ENCODE peak calls at places on chromosome 13, in six cellular contexts. V is ovary, F is choroid plexus epithelial cell, E is fibroblast of villous mesenchyme, C is breast epithelium, Y is HFF-Myc. Q is an unnamed sample.

GRCh38 chr13:76852991-76853390 is 33.2 kb downstream of the KCTD12 start:
- DNase-seq in V (no peak), F (peak; percentile 67), E (peak; percentile 48), C (no peak), Y (no peak), Q (peak; percentile 36)

GRCh38 chr13:100108913-100109507 is 20.1 kb downstream of the PCCA start:
- DNase-seq in V (no peak), F (no peak), E (no peak), C (no peak), Y (no peak), Q (no peak)

GRCh38 chr13:97223711-97224461 is 1.8 kb downstream of the MBNL2 start:
- DNase-seq in V (peak; percentile 49), F (peak; percentile 97), E (peak; percentile 97), C (no peak), Y (peak; percentile 74), Q (peak; percentile 96)

GRCh38 chr13:75418997-75419396 is 63.0 kb downstream of the TBC1D4 start:
- DNase-seq in V (no peak), F (peak; percentile 72), E (peak; percentile 66), C (no peak), Y (no peak), Q (no peak)

GRCh38 chr13:48873081-48873480 is 102.6 kb upstream of the FNDC3A start:
- DNase-seq in V (no peak), F (no peak), E (peak; percentile 51), C (no peak), Y (no peak), Q (no peak)

GRCh38 chr13:92530364-92530763 is 696.2 kb upstream of the GPC6 start:
- DNase-seq in V (no peak), F (peak; percentile 60), E (no peak), C (no peak), Y (no peak), Q (no peak)

GRCh38 chr13:51804295-51805172 is 571 bp upstream of the DHRS12 start:
- DNase-seq in V (peak; percentile 68), F (no peak), E (no peak), C (no peak), Y (no peak), Q (no peak)

GRCh38 chr13:113358653-113359052 is 5.3 kb downstream of the GRTP1 start:
- DNase-seq in V (no peak), F (no peak), E (no peak), C (no peak), Y (no peak), Q (no peak)

GRCh38 chr13:94784066-94784465 is 71.7 kb upstream of the SOX21 start:
- DNase-seq in V (no peak), F (peak; percentile 13), E (peak; percentile 4), C (no peak), Y (no peak), Q (peak; percentile 50)

GRCh38 chr13:65959305-65959704 is 1270.8 kb downstream of the PCDH9 start:
- DNase-seq in V (no peak), F (no peak), E (peak; percentile 4), C (no peak), Y (no peak), Q (no peak)

GRCh38 chr13:27770809-27771208 is 21.5 kb upstream of the GSX1 start:
- DNase-seq in V (no peak), F (peak; percentile 44), E (peak; percentile 12), C (no peak), Y (peak; percentile 9), Q (no peak)
- TF ChIP-seq CTCF in V (no peak), F (peak; percentile 65), E (peak; percentile 45), C (no peak), Y (peak; percentile 52), Q (peak; percentile 32)

DNA sequence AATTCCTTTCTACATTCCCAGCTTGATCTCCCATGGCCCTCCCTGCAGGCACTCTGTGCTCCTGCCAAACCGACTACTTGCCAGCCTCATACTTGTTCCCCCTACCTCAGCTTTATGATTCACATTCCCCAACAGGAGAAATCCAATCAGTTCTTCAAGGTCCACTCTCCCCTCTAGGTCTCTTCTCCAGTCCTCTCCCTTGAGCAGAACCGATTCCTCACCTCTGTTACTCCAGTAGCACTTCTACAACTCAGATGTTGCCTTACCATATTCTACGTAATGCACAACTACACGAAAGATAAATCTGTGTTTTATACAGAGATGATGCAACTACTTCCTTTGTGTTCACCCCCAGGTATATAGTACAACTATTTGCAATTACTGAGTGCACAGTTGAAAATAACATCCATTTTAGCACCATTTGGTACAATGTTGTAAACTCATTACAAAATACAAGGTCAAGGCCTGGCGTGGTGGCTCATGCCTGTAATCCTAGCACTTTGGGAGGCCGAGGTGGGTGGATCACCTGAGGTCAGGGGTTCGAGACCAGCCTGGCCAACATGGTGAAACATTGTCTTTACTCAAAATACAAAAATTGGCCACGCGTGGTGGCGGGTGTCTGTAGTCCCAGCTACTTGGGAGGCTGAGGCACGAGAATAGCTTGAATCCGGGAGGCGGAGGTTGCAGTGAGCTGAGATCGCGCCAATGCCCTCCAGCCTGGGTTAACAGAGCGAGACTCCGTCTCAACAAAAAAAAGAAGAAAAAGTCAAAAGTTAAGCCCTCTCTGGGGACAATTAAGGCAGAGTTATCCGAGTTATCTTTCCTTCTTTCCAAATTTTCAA is 2.9 kb upstream of the WBP4 start:
- DNase-seq in V (no peak), F (peak; percentile 29), E (no peak), C (no peak), Y (no peak), Q (no peak)
- H3K4me3 ChIP-seq in V (peak overlapping the region; percentile 1), F (peak overlapping the region; percentile 74), E (peak overlapping the region; percentile 90), C (peak overlapping the region; percentile 64), Y (peak overlapping the region; percentile 69), Q (peak overlapping the region; percentile 87)

GRCh38 chr13:46751811-46752635 is 44.9 kb downstream of the ESD start:
- DNase-seq in V (no peak), F (peak; percentile 18), E (no peak), C (no peak), Y (no peak), Q (peak; percentile 43)

GRCh38 chr13:46747031-46747820 is 49.7 kb downstream of the ESD start:
- DNase-seq in V (no peak), F (no peak), E (no peak), C (no peak), Y (no peak), Q (no peak)

GRCh38 chr13:46753137-46753536 is 43.8 kb downstream of the ESD start:
- DNase-seq in V (no peak), F (no peak), E (no peak), C (no peak), Y (no peak), Q (no peak)

GRCh38 chr13:46748300-46748699 is 48.7 kb downstream of the ESD start:
- DNase-seq in V (no peak), F (no peak), E (peak; percentile 61), C (no peak), Y (no peak), Q (no peak)

DNA sequence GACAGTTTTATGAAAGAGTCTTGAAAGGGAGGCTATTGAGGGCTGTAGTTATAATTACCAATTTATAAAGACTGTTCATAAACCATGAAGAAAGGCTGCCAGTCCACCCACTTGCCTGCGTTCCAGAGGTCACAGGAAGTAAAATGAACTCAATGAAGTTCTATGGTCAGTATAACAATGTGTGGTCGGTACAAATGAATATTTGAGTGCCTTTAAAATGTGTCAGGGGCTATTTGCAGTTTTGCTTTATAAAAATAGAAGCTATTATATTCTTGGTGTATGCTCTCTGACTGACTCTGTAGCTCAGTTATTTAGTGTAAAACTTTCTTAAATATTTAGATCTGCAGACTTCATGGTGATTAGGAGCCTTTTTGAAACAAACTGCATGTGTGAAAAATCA is 47.0 kb downstream of the ESD start:
- DNase-seq in V (no peak), F (peak; percentile 36), E (no peak), C (no peak), Y (no peak), Q (peak; percentile 54)
- TF ChIP-seq CTCF in V (no peak), F (no peak), E (no peak), C (no peak), Y (no peak), Q (no peak)

GRCh38 chr13:40388617-40389016 is 277.8 kb downstream of the FOXO1 start:
- DNase-seq in V (no peak), F (peak; percentile 47), E (peak; percentile 55), C (no peak), Y (peak; percentile 47), Q (no peak)
- H3K4me3 ChIP-seq in V (no peak overlapping the region), F (no peak overlapping the region), E (no peak overlapping the region), C (no peak overlapping the region), Y (no peak overlapping the region), Q (no peak overlapping the region)

DNA sequence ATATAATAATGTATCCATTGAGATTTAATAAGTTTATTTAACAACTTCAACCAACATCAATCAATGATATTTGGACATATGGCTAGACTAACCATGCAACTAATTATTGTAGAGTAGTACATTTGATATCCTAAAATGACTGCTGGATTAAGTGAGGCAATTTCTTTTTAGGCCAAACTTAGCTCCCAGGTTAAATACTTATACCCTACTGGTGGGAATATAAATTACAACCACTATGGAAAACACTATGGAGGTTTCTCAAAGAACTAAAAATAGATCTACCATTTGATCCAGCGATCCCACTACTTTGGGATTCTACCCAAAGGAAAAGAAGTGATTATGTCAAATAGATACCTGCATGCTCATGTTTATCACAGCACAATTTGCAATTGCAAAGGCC is 345.8 kb downstream of the RBM26 start:
- DNase-seq in V (no peak), F (no peak), E (no peak), C (no peak), Y (no peak), Q (no peak)
- TF ChIP-seq CTCF in V (no peak), F (no peak), E (no peak), C (no peak), Y (no peak), Q (no peak)

Q was measured in astrocyte of the spinal cord.